ENCODE peak calls at places on chromosomes 1 and 21, in five cellular contexts. J, D, N, W and A are unnamed samples.

GRCh38 chr1:205598841-205599666 is 32.8 kb downstream of the ELK4 start:
- DNase-seq in J (no peak), D (no peak), N (peak), W (no peak), A (no peak)

GRCh38 chr1:12475947-12476346 is 142.1 kb downstream of the DHRS3 start:
- DNase-seq in J (no peak), D (no peak), N (peak), W (peak), A (no peak)

GRCh38 chr1:119008483-119009299 is 20.5 kb upstream of the TBX15 start:
- DNase-seq in J (peak), D (peak), N (peak), W (peak), A (peak)

GRCh38 chr1:207603777-207604176 is 41.2 kb upstream of the CR1L start:
- DNase-seq in J (no peak), D (no peak), N (peak), W (peak), A (no peak)

GRCh38 chr1:45205000-45205909 is 1.1 kb downstream of the ZSWIM5 start:
- DNase-seq in J (peak), D (peak), N (peak), W (peak), A (no peak)

GRCh38 chr21:42970946-42971653 is 3.3 kb upstream of the PKNOX1 start:
- DNase-seq in J (no peak), D (no peak), N (no peak), W (no peak), A (no peak)

GRCh38 chr1:201191723-201192477 is 1.3 kb downstream of the IGFN1 start:
- DNase-seq in J (peak), D (no peak), N (peak), W (no peak), A (peak)

GRCh38 chr1:181318022-181318857 is 165.1 kb upstream of the CACNA1E start:
- DNase-seq in J (no peak), D (peak), N (no peak), W (no peak), A (no peak)

GRCh38 chr1:183830389-183830788 is 25.5 kb downstream of the RGL1 start:
- DNase-seq in J (no peak), D (no peak), N (no peak), W (no peak), A (no peak)

GRCh38 chr1:217617120-217617519 is 13.8 kb downstream of the GPATCH2 start:
- DNase-seq in J (no peak), D (no peak), N (no peak), W (peak), A (no peak)

GRCh38 chr1:107683198-107683657 is 281.8 kb downstream of the VAV3 start:
- DNase-seq in J (peak), D (no peak), N (no peak), W (peak), A (no peak)

GRCh38 chr1:55155522-55155921 is 59.6 kb downstream of the USP24 start:
- DNase-seq in J (no peak), D (no peak), N (no peak), W (no peak), A (no peak)

GRCh38 chr1:214027498-214027897 is 39.7 kb downstream of the PROX1 start:
- DNase-seq in J (no peak), D (no peak), N (no peak), W (peak), A (no peak)

GRCh38 chr1:91891486-91891885 is 5.5 kb upstream of the TGFBR3 start:
- DNase-seq in J (no peak), D (no peak), N (peak), W (no peak), A (no peak)

GRCh38 chr1:168341576-168341975 is 60.9 kb downstream of the TBX19 start:
- DNase-seq in J (no peak), D (no peak), N (peak), W (no peak), A (no peak)

GRCh38 chr1:225689882-225690459 is 37.0 kb upstream of the ENAH start:
- DNase-seq in J (no peak), D (no peak), N (peak), W (no peak), A (no peak)

GRCh38 chr1:4212796-4213195 is 312.7 kb upstream of the C1orf174 start:
- DNase-seq in J (no peak), D (no peak), N (no peak), W (no peak), A (no peak)

GRCh38 chr1:223832637-223832943 is 13.2 kb downstream of the TP53BP2 start:
- DNase-seq in J (no peak), D (no peak), N (no peak), W (no peak), A (no peak)

GRCh38 chr1:23422955-23423354 is 1.6 kb downstream of the TCEA3 start:
- DNase-seq in J (no peak), D (no peak), N (no peak), W (no peak), A (no peak)

GRCh38 chr1:26833432-26834405 is 7.2 kb downstream of the ZDHHC18 start:
- DNase-seq in J (no peak), D (no peak), N (no peak), W (no peak), A (no peak)

GRCh38 chr1:210233495-210234253 is 1.1 kb downstream of the SERTAD4 start:
- DNase-seq in J (peak), D (peak), N (peak), W (no peak), A (peak)

GRCh38 chr1:2001773-2002411 is 1.7 kb downstream of the CFAP74 start:
- DNase-seq in J (no peak), D (no peak), N (no peak), W (no peak), A (no peak)
- TF ChIP-seq MAFK in J (peak), D (peak), N (peak), W (peak), A (peak)

GRCh38 chr1:114718661-114719423 is 2.3 kb upstream of the NRAS start:
- DNase-seq in J (no peak), D (no peak), N (peak), W (no peak), A (no peak)
- TF ChIP-seq MAFK in J (no peak), D (no peak), N (no peak), W (no peak), A (no peak)

GRCh38 chr1:8962812-8963669 is 17.4 kb downstream of the CA6 start:
- DNase-seq in J (peak), D (peak), N (no peak), W (peak), A (peak)
- TF ChIP-seq MAFK in J (no peak), D (no peak), N (no peak), W (no peak), A (no peak)

GRCh38 chr1:151368745-151369610 is 3.5 kb downstream of the SELENBP1 start:
- DNase-seq in J (no peak), D (no peak), N (no peak), W (no peak), A (no peak)

GRCh38 chr1:151371340-151371739 is 1.2 kb downstream of the SELENBP1 start:
- DNase-seq in J (no peak), D (no peak), N (peak), W (no peak), A (peak)

GRCh38 chr1:151370211-151370911 is 2.1 kb downstream of the SELENBP1 start:
- DNase-seq in J (no peak), D (no peak), N (no peak), W (no peak), A (peak)

GRCh38 chr1:151369621-151370048 is 2.9 kb downstream of the SELENBP1 start:
- DNase-seq in J (no peak), D (no peak), N (no peak), W (no peak), A (no peak)

DNA sequence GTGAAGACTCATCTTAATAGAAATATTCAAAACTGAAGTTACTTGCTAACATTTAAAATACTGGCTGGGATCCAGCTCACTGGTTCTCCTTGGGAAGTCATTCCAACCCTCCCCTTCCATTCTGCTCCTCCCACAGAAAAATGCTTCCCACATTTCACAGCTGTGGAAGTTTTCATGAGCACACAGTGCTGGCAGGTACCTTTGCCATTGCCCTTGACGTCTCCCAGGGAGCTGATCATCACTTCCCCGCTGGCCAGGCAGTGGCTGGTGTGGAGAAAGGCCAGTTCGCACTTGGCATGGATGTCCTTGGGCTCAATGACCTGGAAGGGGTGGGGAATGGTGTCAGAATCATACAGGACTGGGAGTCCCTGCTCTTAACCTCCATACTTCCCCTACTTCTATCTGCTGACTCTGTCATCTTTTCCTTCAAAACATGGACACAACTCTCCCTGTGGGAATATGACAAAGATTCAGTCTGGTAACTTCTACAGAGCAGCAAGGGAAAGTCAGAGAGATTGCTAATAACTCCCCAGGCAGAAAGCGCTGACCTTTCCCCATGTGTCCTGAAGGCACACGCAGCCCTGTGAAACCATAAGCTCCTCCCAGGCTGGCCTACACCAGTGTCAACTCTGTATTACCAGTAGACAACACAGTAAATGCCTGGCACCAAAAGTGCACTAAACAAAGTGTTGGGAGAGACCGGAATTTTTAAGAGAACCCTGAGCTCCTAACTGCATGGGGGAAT is 4.3 kb downstream of the SELENBP1 start:
- DNase-seq in J (no peak), D (no peak), N (peak), W (no peak), A (no peak)
- TF ChIP-seq MAFK in J (no peak), D (no peak), N (no peak), W (no peak), A (no peak)

GRCh38 chr1:184882649-184883303 is 91.5 kb downstream of the NIBAN1 start:
- DNase-seq in J (no peak), D (no peak), N (no peak), W (no peak), A (no peak)
- TF ChIP-seq MAFK in J (no peak), D (peak), N (no peak), W (no peak), A (no peak)

GRCh38 chr1:20896824-20897223 is 109.7 kb upstream of the HP1BP3 start:
- DNase-seq in J (peak), D (no peak), N (no peak), W (peak), A (no peak)
- TF ChIP-seq MAFK in J (peak), D (no peak), N (no peak), W (peak), A (no peak)

DNA sequence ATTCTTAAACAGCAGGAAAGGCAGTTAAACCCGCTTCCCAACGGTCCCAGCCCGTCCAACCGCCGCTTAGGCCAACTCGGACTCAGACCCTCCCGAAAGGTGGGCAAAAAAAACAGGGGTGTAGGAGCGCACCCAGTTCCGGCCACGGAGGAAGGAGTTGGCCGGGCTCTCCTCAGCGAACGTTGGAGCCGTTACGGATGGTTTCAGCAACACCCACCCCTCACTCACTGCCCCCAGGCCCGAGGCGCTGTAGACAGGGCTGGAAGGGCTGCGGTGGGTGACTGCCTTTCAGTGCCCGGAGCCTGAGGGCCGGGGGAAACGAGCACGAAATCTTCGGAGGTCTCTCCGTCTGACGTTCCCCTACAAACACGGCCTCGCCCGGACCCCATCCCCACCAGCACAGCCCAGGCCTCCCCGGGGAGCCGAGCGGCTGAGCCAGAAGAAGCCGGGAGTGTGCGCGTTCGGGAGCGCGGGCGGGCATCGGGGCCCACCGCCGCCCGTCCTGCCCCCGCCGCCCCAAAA is 1.3 kb downstream of the KDM5B start:
- DNase-seq in J (no peak), D (peak), N (no peak), W (no peak), A (peak)
- TF ChIP-seq MAFK in J (no peak), D (no peak), N (no peak), W (no peak), A (no peak)

GRCh38 chr1:114009042-114009392 is 29.7 kb downstream of the OLFML3 start:
- DNase-seq in J (no peak), D (no peak), N (no peak), W (no peak), A (no peak)

GRCh38 chr1:114008352-114009041 is 29.2 kb downstream of the OLFML3 start:
- DNase-seq in J (no peak), D (no peak), N (no peak), W (no peak), A (no peak)

GRCh38 chr1:114010433-114011184 is 31.3 kb downstream of the OLFML3 start:
- DNase-seq in J (no peak), D (no peak), N (no peak), W (no peak), A (no peak)

GRCh38 chr1:114011796-114012195 is 32.5 kb downstream of the OLFML3 start:
- DNase-seq in J (no peak), D (no peak), N (no peak), W (no peak), A (no peak)

GRCh38 chr1:114009393-114009792 is 30.1 kb downstream of the OLFML3 start:
- DNase-seq in J (no peak), D (no peak), N (peak), W (peak), A (no peak)
- TF ChIP-seq MAFK in J (no peak), D (no peak), N (no peak), W (no peak), A (no peak)